ENCODE peak calls at places on chromosomes 3 and 15, in four cellular contexts. One of them, this sample, is unnamed.

GRCh38 chr3:19065027-19065426 is 83.3 kb upstream of the KCNH8 start:
- DNase-seq in GM12878: no peak
- DNase-seq in SK-N-SH: peak; percentile 31
- DNase-seq in H1: no peak
- DNase-seq in this sample: no peak

GRCh38 chr3:108462899-108463298 is 47.5 kb downstream of the MYH15 start:
- DNase-seq in GM12878: no peak
- DNase-seq in SK-N-SH: no peak
- DNase-seq in H1: no peak
- DNase-seq in this sample: no peak

GRCh38 chr3:183988216-183988790 is 29.4 kb downstream of the ABCC5 start:
- DNase-seq in H1: no peak
- DNase-seq in SK-N-SH: no peak
- DNase-seq in GM12878: no peak
- DNase-seq in this sample: no peak

GRCh38 chr15:49301562-49301961 is 121.5 kb upstream of the FGF7 start:
- DNase-seq in GM12878: no peak
- DNase-seq in SK-N-SH: no peak
- DNase-seq in H1: no peak
- DNase-seq in this sample: no peak

GRCh38 chr3:159733194-159733860 is 255.3 kb upstream of the IL12A start:
- DNase-seq in H1: no peak
- DNase-seq in SK-N-SH: no peak
- DNase-seq in GM12878: no peak
- DNase-seq in this sample: no peak

GRCh38 chr3:159783780-159784747 is 204.6 kb upstream of the IL12A start:
- DNase-seq in SK-N-SH: no peak
- DNase-seq in H1: no peak
- DNase-seq in GM12878: peak; percentile 4
- DNase-seq in this sample: no peak

GRCh38 chr3:187019542-187020072 is 89.3 kb downstream of the ST6GAL1 start:
- DNase-seq in SK-N-SH: peak; percentile 10
- DNase-seq in GM12878: no peak
- DNase-seq in H1: no peak
- DNase-seq in this sample: no peak

GRCh38 chr3:46867550-46867898 is 4.3 kb upstream of the MYL3 start:
- DNase-seq in GM12878: no peak
- DNase-seq in SK-N-SH: no peak
- DNase-seq in H1: no peak
- DNase-seq in this sample: no peak

GRCh38 chr3:139534992-139535879 is 4.3 kb downstream of the RBP1 start:
- DNase-seq in SK-N-SH: peak; percentile 77
- DNase-seq in GM12878: no peak
- DNase-seq in H1: no peak
- DNase-seq in this sample: no peak

GRCh38 chr3:158447408-158447807 is 123.6 kb upstream of the MLF1 start:
- DNase-seq in H1: no peak
- DNase-seq in SK-N-SH: no peak
- DNase-seq in GM12878: no peak
- DNase-seq in this sample: no peak

GRCh38 chr15:101597360-101597928 is 54.7 kb downstream of the TM2D3 start:
- DNase-seq in GM12878: no peak
- DNase-seq in SK-N-SH: no peak
- DNase-seq in H1: no peak
- DNase-seq in this sample: no peak

GRCh38 chr3:23915537-23916108 is 1.2 kb downstream of the NKIRAS1 start:
- DNase-seq in GM12878: no peak
- DNase-seq in H1: no peak
- DNase-seq in SK-N-SH: peak; percentile 39
- DNase-seq in this sample: no peak

GRCh38 chr15:48644498-48644826 is 1.0 kb downstream of the FBN1 start:
- DNase-seq in GM12878: no peak
- DNase-seq in H1: no peak
- DNase-seq in SK-N-SH: no peak
- DNase-seq in this sample: no peak

GRCh38 chr15:64337761-64338160 is 18.2 kb downstream of the CSNK1G1 start:
- DNase-seq in GM12878: no peak
- DNase-seq in H1: no peak
- DNase-seq in SK-N-SH: no peak
- DNase-seq in this sample: no peak

GRCh38 chr3:152508705-152509104 is 240.0 kb downstream of the MBNL1 start:
- DNase-seq in GM12878: no peak
- DNase-seq in SK-N-SH: no peak
- DNase-seq in H1: no peak
- DNase-seq in this sample: no peak

GRCh38 chr3:59424268-59425010 is 374.6 kb upstream of the CFAP20DC start:
- DNase-seq in H1: no peak
- DNase-seq in GM12878: no peak
- DNase-seq in SK-N-SH: no peak
- DNase-seq in this sample: no peak

GRCh38 chr3:58271901-58272501 is 34.0 kb upstream of the RPP14 start:
- DNase-seq in SK-N-SH: no peak
- DNase-seq in GM12878: no peak
- DNase-seq in H1: no peak
- DNase-seq in this sample: no peak

GRCh38 chr15:52085289-52085688 is 27.3 kb downstream of the BCL2L10 start:
- DNase-seq in H1: no peak
- DNase-seq in GM12878: no peak
- DNase-seq in SK-N-SH: no peak
- DNase-seq in this sample: no peak

GRCh38 chr3:13121553-13122001 is 48.3 kb upstream of the IQSEC1 start:
- DNase-seq in H1: no peak
- DNase-seq in SK-N-SH: no peak
- DNase-seq in GM12878: no peak
- DNase-seq in this sample: no peak

GRCh38 chr15:38069506-38069905 is 135.1 kb downstream of the TMCO5A start:
- DNase-seq in H1: no peak
- DNase-seq in SK-N-SH: peak; percentile 16
- DNase-seq in GM12878: no peak
- DNase-seq in this sample: no peak

GRCh38 chr3:186785517-186786018 is 2.2 kb downstream of the EIF4A2 start:
- DNase-seq in H1: no peak
- DNase-seq in GM12878: no peak
- DNase-seq in SK-N-SH: no peak
- DNase-seq in this sample: no peak

GRCh38 chr15:90956551-90957104 is 1.9 kb downstream of the RCCD1 start:
- DNase-seq in SK-N-SH: peak; percentile 96
- DNase-seq in H1: peak; percentile 94
- DNase-seq in GM12878: no peak
- DNase-seq in this sample: peak; percentile 89

GRCh38 chr3:22249658-22250057 is 498.6 kb upstream of the ZNF385D start:
- DNase-seq in SK-N-SH: no peak
- DNase-seq in GM12878: no peak
- DNase-seq in H1: no peak
- DNase-seq in this sample: no peak

GRCh38 chr3:153051427-153052095 is 110.5 kb upstream of the RAP2B start:
- DNase-seq in GM12878: no peak
- DNase-seq in H1: no peak
- DNase-seq in SK-N-SH: no peak
- DNase-seq in this sample: no peak

GRCh38 chr15:81050806-81051205 is 50.1 kb downstream of the TLNRD1 start:
- DNase-seq in H1: no peak
- DNase-seq in SK-N-SH: no peak
- DNase-seq in GM12878: no peak
- DNase-seq in this sample: no peak

GRCh38 chr3:128330301-128330845 is 136.3 kb downstream of the DNAJB8 start:
- DNase-seq in SK-N-SH: no peak
- DNase-seq in GM12878: no peak
- DNase-seq in H1: no peak
- DNase-seq in this sample: no peak

GRCh38 chr3:128312271-128312670 is 154.4 kb downstream of the DNAJB8 start:
- DNase-seq in H1: peak; percentile 22
- DNase-seq in SK-N-SH: no peak
- DNase-seq in GM12878: no peak
- DNase-seq in this sample: no peak

GRCh38 chr3:164416491-164417222 is 661.6 kb downstream of the SI start:
- DNase-seq in SK-N-SH: no peak
- DNase-seq in H1: no peak
- DNase-seq in GM12878: no peak
- DNase-seq in this sample: no peak

GRCh38 chr15:94324835-94325767 is 93.7 kb downstream of the MCTP2 start:
- DNase-seq in SK-N-SH: no peak
- DNase-seq in GM12878: no peak
- DNase-seq in H1: no peak
- DNase-seq in this sample: no peak

GRCh38 chr15:60690350-60690961 is 211.5 kb upstream of the ICE2 start:
- DNase-seq in GM12878: no peak
- DNase-seq in SK-N-SH: no peak
- DNase-seq in H1: no peak
- DNase-seq in this sample: no peak

GRCh38 chr15:58840048-58840447 is 68.9 kb downstream of the MINDY2 start:
- DNase-seq in GM12878: no peak
- DNase-seq in H1: no peak
- DNase-seq in SK-N-SH: no peak
- DNase-seq in this sample: no peak

GRCh38 chr15:48041454-48041853 is 79.3 kb upstream of the SLC24A5 start:
- DNase-seq in H1: no peak
- DNase-seq in GM12878: no peak
- DNase-seq in SK-N-SH: no peak
- DNase-seq in this sample: no peak

GRCh38 chr3:99921986-99922385 is 104.3 kb downstream of the CMSS1 start:
- DNase-seq in H1: no peak
- DNase-seq in GM12878: no peak
- DNase-seq in SK-N-SH: no peak
- DNase-seq in this sample: no peak

GRCh38 chr3:150870406-150870805 is 34.8 kb downstream of the MINDY4B start:
- DNase-seq in SK-N-SH: no peak
- DNase-seq in H1: no peak
- DNase-seq in GM12878: no peak
- DNase-seq in this sample: no peak

GRCh38 chr3:4313606-4314308 is 10.6 kb downstream of the SETMAR start:
- DNase-seq in H1: no peak
- DNase-seq in SK-N-SH: no peak
- DNase-seq in GM12878: no peak
- DNase-seq in this sample: no peak

GRCh38 chr3:4310971-4311370 is 7.8 kb downstream of the SETMAR start:
- DNase-seq in H1: no peak
- DNase-seq in SK-N-SH: no peak
- DNase-seq in GM12878: no peak
- DNase-seq in this sample: no peak

GRCh38 chr3:4314688-4315087 is 11.5 kb downstream of the SETMAR start:
- DNase-seq in SK-N-SH: no peak
- DNase-seq in H1: no peak
- DNase-seq in GM12878: no peak
- DNase-seq in this sample: no peak

GRCh38 chr3:4309476-4310121 is 6.4 kb downstream of the SETMAR start:
- DNase-seq in H1: no peak
- DNase-seq in GM12878: no peak
- DNase-seq in SK-N-SH: no peak
- DNase-seq in this sample: no peak

DNA sequence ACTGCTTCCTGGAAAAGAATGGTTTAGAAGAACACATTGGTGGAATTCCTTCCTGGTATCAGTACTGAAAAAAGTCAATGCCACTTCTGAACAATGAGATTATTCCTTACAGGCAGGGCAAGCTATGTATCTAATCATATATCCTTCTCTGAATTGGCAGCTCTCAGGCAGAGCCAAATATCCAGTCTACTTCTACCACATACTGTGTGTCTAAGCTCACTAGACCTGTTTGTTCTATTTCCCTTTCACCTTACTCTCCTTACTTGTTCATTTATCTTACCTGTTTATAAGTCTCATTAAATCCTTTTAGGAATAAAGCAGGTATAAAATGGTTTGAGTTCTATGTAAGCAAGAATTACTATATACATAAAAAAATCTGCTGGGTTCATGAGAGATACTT is 8.3 kb downstream of the SETMAR start:
- DNase-seq in H1: no peak
- DNase-seq in GM12878: no peak
- DNase-seq in SK-N-SH: no peak
- DNase-seq in this sample: no peak
- TF ChIP-seq POLR2AphosphoS5 in H1: no peak
- TF ChIP-seq POLR2AphosphoS5 in GM12878: no peak
- TF ChIP-seq POLR2AphosphoS5 in SK-N-SH: no peak
- TF ChIP-seq POLR2AphosphoS5 in this sample: no peak

GRCh38 chr15:68644088-68644904 is 65.5 kb downstream of the CORO2B start:
- DNase-seq in H1: no peak
- DNase-seq in GM12878: no peak
- DNase-seq in SK-N-SH: no peak
- DNase-seq in this sample: no peak
- TF ChIP-seq TAF1 in H1: no peak
- TF ChIP-seq TAF1 in GM12878: no peak
- TF ChIP-seq TAF1 in SK-N-SH: no peak
- TF ChIP-seq TAF1 in this sample: no peak

DNA sequence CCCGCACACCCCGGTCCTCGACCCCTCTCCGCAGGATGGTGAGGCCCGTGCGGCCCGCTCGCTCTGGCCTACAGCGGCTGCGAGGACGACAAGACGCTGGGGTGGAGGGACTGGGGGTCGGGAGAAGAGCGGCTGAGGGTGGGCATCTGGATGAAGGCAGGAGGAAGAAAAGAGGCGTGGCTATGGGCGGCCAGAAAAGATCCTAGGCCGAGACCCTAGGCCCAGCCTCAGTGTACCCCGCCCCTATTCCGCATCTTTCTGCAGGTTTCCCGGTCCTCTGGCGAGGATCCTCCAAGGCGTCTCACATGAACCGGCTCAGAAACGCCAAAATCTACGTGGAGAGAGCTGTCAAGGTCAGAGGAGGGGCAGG is 280 bp downstream of the TTLL3 start:
- DNase-seq in H1: peak; percentile 66
- DNase-seq in SK-N-SH: no peak
- DNase-seq in GM12878: no peak
- DNase-seq in this sample: no peak
- TF ChIP-seq POLR2AphosphoS5 in H1: no peak
- TF ChIP-seq POLR2AphosphoS5 in SK-N-SH: no peak
- TF ChIP-seq POLR2AphosphoS5 in GM12878: peak; percentile 9
- TF ChIP-seq POLR2AphosphoS5 in this sample: no peak

GRCh38 chr15:62617741-62618140 is 424.8 kb upstream of the TPM1 start:
- DNase-seq in H1: no peak
- DNase-seq in GM12878: no peak
- DNase-seq in SK-N-SH: no peak
- DNase-seq in this sample: no peak
- TF ChIP-seq TAF1 in H1: no peak
- TF ChIP-seq TAF1 in GM12878: no peak
- TF ChIP-seq TAF1 in SK-N-SH: no peak
- TF ChIP-seq TAF1 in this sample: no peak

DNA sequence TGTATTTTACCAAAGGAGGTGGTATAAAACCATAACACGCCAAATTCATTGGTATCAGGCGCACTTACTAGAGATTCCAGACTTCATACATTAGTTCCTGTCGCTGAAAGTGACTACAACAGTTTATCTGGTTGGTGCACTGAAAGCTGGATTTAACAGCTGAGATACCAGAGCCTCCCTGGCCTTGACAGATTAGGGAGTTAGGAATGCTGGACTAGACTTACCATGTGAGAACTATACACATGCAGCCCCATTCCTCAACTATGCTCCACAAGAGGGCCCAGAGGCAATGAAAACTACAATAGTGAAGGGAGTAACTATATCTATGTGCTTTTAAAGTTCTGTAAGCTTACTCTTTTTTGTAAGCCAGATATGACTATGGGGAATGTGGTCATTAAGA is 174.4 kb downstream of the STAG1 start:
- DNase-seq in GM12878: no peak
- DNase-seq in H1: no peak
- DNase-seq in SK-N-SH: no peak
- DNase-seq in this sample: no peak
- TF ChIP-seq POLR2AphosphoS5 in GM12878: no peak
- TF ChIP-seq POLR2AphosphoS5 in H1: no peak
- TF ChIP-seq POLR2AphosphoS5 in SK-N-SH: no peak
- TF ChIP-seq POLR2AphosphoS5 in this sample: no peak